ENCODE peak calls at places on chromosomes 12 and 14, in six cellular contexts. G is heart right ventricle, T is AG04450, E is uterus, U is adrenal gland, N is psoas muscle. J is an unnamed sample. For H3K9me3, the result is how much of the 10 kb centered on the place peaks cover.

GRCh38 chr14:92652413-92653151 is 95.8 kb downstream of the LGMN start:
- DNase-seq in G (no peak), T (no peak), E (no peak), U (no peak), N (no peak), J (no peak)

GRCh38 chr14:68741839-68742470 is 50.9 kb downstream of the ZFP36L1 start:
- DNase-seq in G (no peak), T (no peak), E (no peak), U (peak), N (no peak), J (no peak)

GRCh38 chr12:78183854-78184253 is 353.2 kb downstream of the NAV3 start:
- DNase-seq in G (no peak), T (no peak), E (no peak), U (no peak), N (no peak), J (no peak)

GRCh38 chr12:124938606-124939427 is 24.4 kb upstream of the UBC start:
- DNase-seq in G (peak), T (no peak), E (peak), U (peak), N (peak), J (peak)

GRCh38 chr14:24991821-24992220 is 58.1 kb downstream of the STXBP6 start:
- DNase-seq in G (no peak), T (no peak), E (no peak), U (no peak), N (no peak), J (no peak)

GRCh38 chr12:51472984-51473383 is 48.4 kb downstream of the SLC4A8 start:
- DNase-seq in G (no peak), T (no peak), E (no peak), U (no peak), N (no peak), J (no peak)

GRCh38 chr12:30794591-30795409 is 40.0 kb upstream of the CAPRIN2 start:
- DNase-seq in G (no peak), T (no peak), E (no peak), U (peak), N (no peak), J (no peak)

GRCh38 chr12:27243804-27244679 is at the start of gene STK38L:
- DNase-seq in G (peak), T (peak), E (peak), U (peak), N (peak), J (peak)

GRCh38 chr12:124661382-124661781 is 94.0 kb upstream of the NCOR2 start:
- DNase-seq in G (no peak), T (no peak), E (no peak), U (no peak), N (no peak), J (no peak)

GRCh38 chr14:72686832-72687231 is 207.1 kb downstream of the DPF3 start:
- DNase-seq in G (no peak), T (no peak), E (no peak), U (no peak), N (no peak), J (no peak)

GRCh38 chr14:101176535-101177205 is 273.1 kb upstream of the RTL1 start:
- DNase-seq in G (no peak), T (no peak), E (peak), U (no peak), N (no peak), J (no peak)

GRCh38 chr12:8911606-8912268 is 2.6 kb upstream of the PHC1 start:
- DNase-seq in G (no peak), T (no peak), E (no peak), U (no peak), N (no peak), J (no peak)

GRCh38 chr12:48750769-48751356 is 34.4 kb upstream of the CCNT1 start:
- DNase-seq in G (no peak), T (no peak), E (no peak), U (no peak), N (no peak), J (no peak)

GRCh38 chr14:97104029-97104428 is 306.8 kb downstream of the VRK1 start:
- DNase-seq in G (no peak), T (no peak), E (no peak), U (no peak), N (no peak), J (no peak)

GRCh38 chr14:95386536-95386935 is 66.8 kb upstream of the CLMN start:
- DNase-seq in G (no peak), T (no peak), E (no peak), U (no peak), N (no peak), J (no peak)

GRCh38 chr14:77040995-77041744 is 12.7 kb upstream of the IRF2BPL start:
- DNase-seq in G (no peak), T (no peak), E (no peak), U (no peak), N (no peak), J (peak)

GRCh38 chr12:5171701-5172100 is 128.0 kb downstream of the KCNA5 start:
- DNase-seq in G (no peak), T (peak), E (no peak), U (peak), N (no peak), J (no peak)

GRCh38 chr14:59374048-59374447 is 91.1 kb downstream of the GPR135 start:
- DNase-seq in G (no peak), T (no peak), E (no peak), U (no peak), N (no peak), J (no peak)

GRCh38 chr12:116244001-116244400 is 33.5 kb downstream of the MED13L start:
- DNase-seq in G (no peak), T (peak), E (no peak), U (no peak), N (no peak), J (no peak)

GRCh38 chr14:82238649-82239048 is 705.0 kb upstream of the SEL1L start:
- DNase-seq in G (no peak), T (no peak), E (no peak), U (no peak), N (no peak), J (no peak)

GRCh38 chr12:124025661-124026060 is 52.6 kb downstream of the ZNF664 start:
- DNase-seq in G (no peak), T (no peak), E (no peak), U (no peak), N (no peak), J (no peak)

GRCh38 chr12:32533971-32534590 is 134.7 kb downstream of the FGD4 start:
- DNase-seq in G (no peak), T (peak), E (peak), U (peak), N (peak), J (no peak)

GRCh38 chr14:105818712-105819005 is 292.3 kb downstream of the TMEM121 start:
- DNase-seq in G (no peak), T (no peak), E (no peak), U (no peak), N (no peak), J (no peak)
- H3K9me3 ChIP-seq in G (under half), T (under half), E (under half), U (under half), N (under half), J (under half)

GRCh38 chr14:89443002-89443660 is 26.1 kb upstream of the FOXN3 start:
- DNase-seq in G (no peak), T (no peak), E (no peak), U (no peak), N (no peak), J (no peak)

GRCh38 chr14:89442280-89442679 is 25.2 kb upstream of the FOXN3 start:
- DNase-seq in G (no peak), T (no peak), E (no peak), U (no peak), N (no peak), J (no peak)

GRCh38 chr14:89445252-89445973 is 28.4 kb upstream of the FOXN3 start:
- DNase-seq in G (no peak), T (no peak), E (no peak), U (no peak), N (no peak), J (no peak)

GRCh38 chr14:89444536-89445125 is 27.6 kb upstream of the FOXN3 start:
- DNase-seq in G (no peak), T (no peak), E (no peak), U (no peak), N (no peak), J (no peak)

DNA sequence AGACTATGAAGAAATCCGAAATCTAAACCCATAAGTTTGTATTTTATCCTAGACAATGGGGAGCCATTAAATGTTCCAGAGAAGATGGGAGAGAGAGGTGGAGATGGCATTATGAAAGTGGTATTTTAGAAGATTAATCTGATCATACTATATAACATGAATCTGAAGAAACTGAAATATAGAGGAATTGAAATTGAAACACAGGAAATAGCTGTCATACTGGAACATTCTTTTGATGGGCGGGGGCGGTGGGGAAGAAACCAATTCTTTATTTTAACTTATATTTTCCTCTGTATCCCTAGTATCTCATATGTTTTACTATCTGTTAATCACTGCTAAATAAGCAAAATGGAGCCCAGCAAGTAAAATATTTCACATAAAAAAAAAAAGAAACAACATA is 27.0 kb upstream of the FOXN3 start:
- DNase-seq in G (no peak), T (no peak), E (no peak), U (no peak), N (no peak), J (no peak)
- H3K4me3 ChIP-seq in G (no peak), T (no peak), E (no peak), U (no peak), N (no peak), J (no peak)

GRCh38 chr12:133073836-133074235 is 6.9 kb upstream of the ZNF140 start:
- DNase-seq in G (no peak), T (no peak), E (no peak), U (no peak), N (no peak), J (no peak)
- H3K9me3 ChIP-seq in G (half or more), T (half or more), E (under half), U (under half), N (half or more), J (under half)

GRCh38 chr12:95551913-95552516 is 739 bp upstream of the USP44 start:
- DNase-seq in G (no peak), T (no peak), E (no peak), U (no peak), N (no peak), J (no peak)
- H3K4me3 ChIP-seq in G (no peak), T (no peak), E (no peak), U (no peak), N (no peak), J (peak)

GRCh38 chr14:29163109-29163508 is 396.5 kb downstream of the FOXG1 start:
- DNase-seq in G (no peak), T (no peak), E (no peak), U (no peak), N (no peak), J (no peak)
- H3K9me3 ChIP-seq in G (under half), T (under half), E (under half), U (under half), N (under half), J (under half)

DNA sequence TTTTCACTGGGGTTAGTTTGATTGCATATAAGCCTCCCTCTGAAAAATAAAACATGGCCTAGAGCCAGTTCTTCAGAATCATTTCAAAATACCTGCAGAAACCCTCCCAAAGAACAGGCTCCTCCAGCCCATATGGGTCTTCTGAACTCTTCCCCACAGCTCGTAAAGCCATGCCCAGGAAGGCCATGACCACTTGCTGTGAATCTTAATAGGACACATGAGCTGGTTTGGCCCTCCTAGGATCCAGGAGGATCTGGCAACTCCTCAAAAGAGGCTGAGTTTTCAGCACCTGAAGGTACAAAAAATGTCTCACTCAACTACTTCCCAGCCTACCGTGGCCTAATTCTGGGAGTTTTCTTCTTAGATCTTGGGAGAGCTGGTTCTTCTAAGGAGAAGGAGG is 2.4 kb downstream of the MYBPC1 start:
- DNase-seq in G (no peak), T (no peak), E (no peak), U (no peak), N (no peak), J (no peak)
- H3K4me3 ChIP-seq in G (no peak), T (no peak), E (no peak), U (no peak), N (peak), J (no peak)

GRCh38 chr12:126982707-126983106 is 1284.3 kb upstream of the TMEM132C start:
- DNase-seq in G (no peak), T (no peak), E (no peak), U (no peak), N (no peak), J (no peak)
- H3K9me3 ChIP-seq in G (under half), T (under half), E (under half), U (under half), N (under half), J (under half)

J was measured in CD8-positive, alpha-beta T cell.